ENCODE peak calls at places on chromosomes 13 and 19, in seven cellular contexts. N is heart left ventricle, P is body of pancreas, X is heart right ventricle, Q is GM23248, C is Caco-2, G is HFF-Myc. A is an unnamed sample.

GRCh38 chr19:41546386-41546789 is 29.6 kb upstream of the CEACAM21 start:
- DNase-seq in N (no peak), P (no peak), X (no peak), Q (no peak), C (no peak), G (no peak), A (peak)

GRCh38 chr19:36115453-36116343 is at the start of gene TBCB:
- DNase-seq in N (peak), P (no peak), X (peak), Q (peak), C (no peak), G (no peak), A (peak)

GRCh38 chr19:56108447-56109195 is 12.5 kb downstream of the ZNF787 start:
- DNase-seq in N (peak), P (peak), X (peak), Q (peak), C (no peak), G (no peak), A (no peak)

GRCh38 chr13:49308104-49308875 is 60.6 kb downstream of the CDADC1 start:
- DNase-seq in N (peak), P (peak), X (peak), Q (peak), C (peak), G (no peak), A (peak)

GRCh38 chr19:6739884-6740588 is 556 bp downstream of the TRIP10 start:
- DNase-seq in N (peak), P (no peak), X (peak), Q (peak), C (peak), G (no peak), A (peak)

GRCh38 chr13:49997935-49998334 is 1.1 kb downstream of the TRIM13 start:
- DNase-seq in N (no peak), P (no peak), X (no peak), Q (peak), C (no peak), G (no peak), A (no peak)

GRCh38 chr13:98575009-98575866 is 1.7 kb downstream of the STK24 start:
- DNase-seq in N (no peak), P (no peak), X (no peak), Q (peak), C (no peak), G (no peak), A (no peak)

GRCh38 chr13:86383561-86383960 is 584.3 kb upstream of the SLITRK6 start:
- DNase-seq in N (no peak), P (no peak), X (no peak), Q (no peak), C (no peak), G (no peak), A (no peak)

GRCh38 chr19:48400018-48400742 is 6.7 kb downstream of the GRIN2D start:
- DNase-seq in N (peak), P (no peak), X (peak), Q (peak), C (peak), G (no peak), A (peak)

GRCh38 chr19:45798995-45799517 is 6.4 kb upstream of the DMWD start:
- DNase-seq in N (no peak), P (peak), X (peak), Q (peak), C (peak), G (no peak), A (peak)

GRCh38 chr19:21789761-21790160 is 22.4 kb upstream of the ZNF100 start:
- DNase-seq in N (no peak), P (no peak), X (no peak), Q (no peak), C (no peak), G (no peak), A (no peak)

GRCh38 chr13:77323858-77324257 is 3.0 kb downstream of the MYCBP2 start:
- DNase-seq in N (no peak), P (no peak), X (no peak), Q (no peak), C (no peak), G (no peak), A (no peak)

GRCh38 chr19:54203151-54203611 is 2.5 kb downstream of the RPS9 start:
- DNase-seq in N (no peak), P (peak), X (no peak), Q (peak), C (no peak), G (no peak), A (peak)

GRCh38 chr19:40424637-40425449 is 949 bp downstream of the SERTAD1 start:
- DNase-seq in N (no peak), P (no peak), X (no peak), Q (peak), C (no peak), G (no peak), A (peak)

GRCh38 chr13:84050551-84050950 is 168.3 kb upstream of the SLITRK1 start:
- DNase-seq in N (no peak), P (no peak), X (no peak), Q (no peak), C (no peak), G (no peak), A (no peak)

GRCh38 chr19:52102163-52102562 is 6.6 kb upstream of the ZNF841 start:
- DNase-seq in N (no peak), P (no peak), X (no peak), Q (no peak), C (no peak), G (no peak), A (no peak)

GRCh38 chr13:27500806-27501534 is 50.6 kb upstream of the MTIF3 start:
- DNase-seq in N (no peak), P (no peak), X (no peak), Q (no peak), C (no peak), G (no peak), A (no peak)

GRCh38 chr13:104872153-104872552 is 1663.3 kb downstream of the EFNB2 start:
- DNase-seq in N (no peak), P (no peak), X (no peak), Q (no peak), C (no peak), G (no peak), A (no peak)

GRCh38 chr13:59906413-59907027 is 257.2 kb downstream of the DIAPH3 start:
- DNase-seq in N (no peak), P (no peak), X (no peak), Q (peak), C (peak), G (peak), A (no peak)

GRCh38 chr13:111319998-111320911 is at the start of gene TEX29:
- DNase-seq in N (no peak), P (no peak), X (no peak), Q (no peak), C (no peak), G (no peak), A (no peak)

GRCh38 chr13:30805603-30806011 is 70.3 kb downstream of the ALOX5AP start:
- DNase-seq in N (no peak), P (peak), X (peak), Q (no peak), C (no peak), G (no peak), A (no peak)

GRCh38 chr13:80341771-80342271 is 895 bp upstream of the SPRY2 start:
- DNase-seq in N (peak), P (peak), X (peak), Q (peak), C (peak), G (no peak), A (peak)

GRCh38 chr13:113595131-113595530 is 10.6 kb downstream of the TFDP1 start:
- DNase-seq in N (no peak), P (no peak), X (no peak), Q (no peak), C (no peak), G (no peak), A (no peak)

GRCh38 chr13:29991343-29991742 is 140.9 kb upstream of the UBL3 start:
- DNase-seq in N (no peak), P (no peak), X (no peak), Q (peak), C (no peak), G (peak), A (no peak)

GRCh38 chr13:107864543-107865460 is 350.5 kb downstream of the LIG4 start:
- DNase-seq in N (no peak), P (no peak), X (no peak), Q (peak), C (peak), G (peak), A (no peak)

DNA sequence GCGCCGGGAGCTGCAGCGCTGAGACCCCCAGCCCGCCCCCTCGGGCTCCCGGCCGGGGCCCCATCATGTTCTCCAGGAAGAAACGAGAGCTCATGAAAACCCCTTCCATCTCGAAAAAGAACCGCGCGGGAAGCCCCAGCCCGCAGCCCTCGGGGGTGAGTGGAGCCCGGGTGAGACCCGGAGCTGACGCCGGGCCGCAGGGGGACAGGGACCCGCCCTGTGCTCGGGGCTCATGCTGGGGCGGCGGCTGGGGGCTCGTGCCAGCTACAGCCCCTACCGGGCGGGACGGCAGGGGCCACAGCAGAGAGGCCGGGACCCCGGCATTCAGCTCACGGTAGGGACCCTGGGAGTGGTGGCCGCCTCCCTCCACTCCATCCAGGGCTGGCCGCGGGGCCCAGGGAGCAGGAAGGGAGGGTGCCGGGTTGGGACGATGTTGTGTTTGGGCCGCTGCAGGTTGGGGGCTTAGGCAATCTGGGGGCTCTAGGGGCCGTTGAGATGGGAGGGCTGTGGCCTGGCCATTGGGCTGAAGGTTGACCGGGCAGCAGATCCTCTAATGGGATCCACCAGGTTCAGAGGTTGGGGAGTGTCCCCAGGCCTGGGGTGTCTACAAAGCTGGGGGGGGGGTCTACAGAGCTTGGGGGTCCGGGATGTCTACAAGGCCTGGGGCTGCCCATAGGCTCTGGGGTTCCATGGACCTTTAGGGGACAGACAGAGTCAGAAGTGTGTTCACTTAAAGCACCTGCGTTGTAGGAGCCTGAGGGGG is 555 bp downstream of the ARHGAP45 start:
- DNase-seq in N (no peak), P (no peak), X (no peak), Q (no peak), C (no peak), G (no peak), A (peak)
- H3K4me3 ChIP-seq in N (no peak), P (peak), X (peak), Q (peak), C (no peak), G (peak), A (peak)

DNA sequence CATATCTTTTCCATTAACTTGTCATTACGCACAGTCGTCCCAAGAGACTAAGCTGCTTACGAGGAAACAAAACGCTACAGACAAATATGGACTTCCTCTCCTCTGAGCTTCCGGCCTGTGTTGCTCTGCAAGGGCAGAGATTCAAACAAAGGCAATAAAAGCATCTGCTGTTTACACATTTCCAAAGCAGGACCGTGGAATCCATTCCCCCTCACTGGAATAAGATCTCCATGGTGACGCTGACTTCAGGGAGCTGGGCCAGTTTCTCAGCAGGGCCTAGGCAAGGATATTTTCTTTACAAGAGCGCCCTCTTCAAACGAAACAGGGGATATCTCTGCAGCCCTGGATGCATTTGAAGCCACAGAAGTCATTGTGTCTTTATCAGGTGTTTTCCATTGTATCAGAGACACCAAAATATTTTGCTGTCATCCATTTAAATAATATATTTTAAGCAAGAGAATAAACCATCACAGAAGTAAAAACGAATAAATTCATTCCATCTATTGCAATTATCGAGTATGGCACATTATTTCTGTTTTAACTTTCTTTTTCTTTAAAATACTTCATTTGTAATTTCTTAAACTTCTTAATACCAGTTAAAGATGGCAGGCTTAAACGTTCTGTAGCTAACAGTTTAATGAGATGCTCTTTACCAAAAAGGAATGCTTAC is 177.5 kb downstream of the DCLK1 start:
- DNase-seq in N (peak), P (peak), X (peak), Q (peak), C (peak), G (peak), A (peak)
- H3K4me3 ChIP-seq in N (no peak), P (no peak), X (peak), Q (peak), C (no peak), G (no peak), A (no peak)

GRCh38 chr13:93420206-93420605 is 193.6 kb downstream of the GPC6 start:
- DNase-seq in N (no peak), P (no peak), X (no peak), Q (no peak), C (no peak), G (no peak), A (no peak)

GRCh38 chr13:93420887-93421286 is 194.3 kb downstream of the GPC6 start:
- DNase-seq in N (no peak), P (no peak), X (no peak), Q (no peak), C (no peak), G (no peak), A (no peak)

GRCh38 chr13:93416943-93417342 is 190.3 kb downstream of the GPC6 start:
- DNase-seq in N (no peak), P (no peak), X (no peak), Q (peak), C (no peak), G (no peak), A (no peak)

GRCh38 chr13:93413972-93414717 is 187.5 kb downstream of the GPC6 start:
- DNase-seq in N (no peak), P (no peak), X (no peak), Q (peak), C (no peak), G (no peak), A (no peak)

GRCh38 chr13:93418398-93418797 is 191.8 kb downstream of the GPC6 start:
- DNase-seq in N (no peak), P (no peak), X (no peak), Q (no peak), C (no peak), G (no peak), A (no peak)
- H3K4me3 ChIP-seq in N (no peak), P (no peak), X (no peak), Q (no peak), C (no peak), G (no peak), A (no peak)

GRCh38 chr19:50377051-50377441 is 789 bp downstream of the NR1H2 start:
- DNase-seq in N (peak), P (peak), X (no peak), Q (peak), C (peak), G (no peak), A (peak)
- H3K4me3 ChIP-seq in N (no peak), P (no peak), X (peak), Q (peak), C (peak), G (peak), A (no peak)

DNA sequence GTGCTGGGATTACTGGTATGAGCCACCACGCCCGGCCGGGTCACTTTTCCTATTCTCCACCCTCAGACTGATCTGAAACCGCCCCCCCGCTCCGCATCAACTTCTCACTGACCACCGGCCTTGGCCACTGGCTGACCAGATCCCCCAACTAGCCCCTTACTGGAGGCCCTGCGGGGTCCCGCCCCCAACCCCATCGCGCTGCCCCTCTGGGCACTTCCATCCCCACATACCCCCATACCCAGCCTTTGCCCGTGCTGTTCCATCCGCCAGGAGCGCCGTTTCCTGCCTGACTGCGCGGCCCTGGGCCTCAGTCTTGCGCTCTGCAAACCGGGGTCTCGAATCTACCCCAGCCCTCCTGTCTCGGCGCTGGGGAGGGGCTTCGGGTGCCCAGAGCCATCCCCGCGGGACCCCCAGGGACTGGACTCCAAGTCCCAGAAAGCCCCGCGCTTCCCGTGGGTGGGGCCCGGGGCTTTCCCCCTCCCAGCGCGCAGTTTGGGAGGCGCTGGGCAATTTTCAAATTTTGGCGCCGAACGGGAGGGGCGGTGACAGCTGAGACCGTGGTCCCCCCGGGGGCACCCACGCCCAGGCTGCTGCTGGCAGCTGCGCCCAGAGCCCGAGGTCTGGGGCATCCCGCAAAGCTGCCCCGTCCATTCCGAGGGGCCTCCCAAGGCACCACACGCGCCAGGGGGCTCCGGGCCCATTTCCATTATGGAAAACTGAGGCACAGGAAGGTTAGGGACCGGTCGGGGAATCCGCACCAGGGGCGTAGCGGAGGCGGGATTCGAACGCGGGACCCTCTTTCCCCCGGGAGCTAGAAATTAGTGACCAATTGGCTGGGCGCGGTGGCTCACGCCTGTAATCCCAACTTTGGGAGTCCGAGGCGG is 5.2 kb upstream of the LMNB2 start:
- DNase-seq in N (peak), P (peak), X (peak), Q (peak), C (no peak), G (no peak), A (peak)
- H3K4me3 ChIP-seq in N (peak), P (peak), X (peak), Q (peak), C (no peak), G (peak), A (no peak)

DNA sequence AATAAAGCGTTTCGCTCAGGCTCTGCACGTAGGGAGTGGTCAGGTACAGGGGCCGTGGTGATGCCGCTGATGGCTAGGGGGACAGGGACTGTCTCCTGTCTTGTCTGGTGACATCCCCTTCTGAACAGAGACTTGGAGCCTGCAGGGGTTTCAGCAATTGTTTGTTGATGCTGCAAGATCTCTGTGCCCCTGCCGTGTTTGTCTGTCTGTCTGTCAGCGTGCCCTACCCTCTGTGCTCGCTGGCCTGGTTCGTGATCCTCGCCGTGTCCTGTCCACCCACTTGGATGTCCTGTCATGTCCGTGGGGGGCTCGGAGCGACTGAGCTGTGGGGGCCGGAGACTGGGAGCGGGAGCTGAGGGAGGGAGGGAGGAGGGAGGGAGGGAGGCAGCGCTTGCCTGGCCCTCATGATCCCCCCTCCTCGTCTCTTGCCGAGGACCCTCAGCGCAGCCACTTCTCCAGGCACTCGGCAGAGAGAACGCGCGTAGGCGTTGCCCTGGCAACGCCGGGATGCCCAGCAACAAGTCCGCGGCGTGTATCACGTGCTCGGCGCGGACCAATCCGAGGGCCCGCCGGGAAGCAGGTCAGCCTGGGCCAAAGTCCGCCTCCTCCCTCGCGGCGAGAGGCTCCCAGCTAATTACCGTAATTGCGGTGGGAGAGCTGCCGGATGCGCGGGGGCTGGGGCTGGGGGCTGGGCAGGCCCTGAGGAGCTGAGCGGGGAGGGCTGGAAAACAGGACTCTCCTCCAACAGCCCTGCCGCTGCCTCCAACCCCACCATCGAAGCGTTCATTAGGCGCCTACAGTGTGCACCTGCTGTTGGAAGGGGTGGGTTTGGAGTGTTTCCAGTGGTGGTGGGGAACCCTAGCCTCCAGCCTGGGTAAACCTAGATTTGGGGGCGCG is 31.9 kb upstream of the FEM1A start:
- DNase-seq in N (peak), P (peak), X (peak), Q (peak), C (peak), G (peak), A (peak)
- H3K4me3 ChIP-seq in N (no peak), P (no peak), X (peak), Q (peak), C (peak), G (peak), A (no peak)

GRCh38 chr19:8452446-8453123 is 7.8 kb downstream of the HNRNPM start:
- DNase-seq in N (no peak), P (no peak), X (no peak), Q (no peak), C (no peak), G (no peak), A (no peak)
- H3K4me3 ChIP-seq in N (no peak), P (no peak), X (no peak), Q (no peak), C (no peak), G (no peak), A (no peak)

GRCh38 chr19:30387311-30388115 is 15.3 kb downstream of the ZNF536 start:
- DNase-seq in N (peak), P (no peak), X (no peak), Q (no peak), C (no peak), G (no peak), A (no peak)
- H3K4me3 ChIP-seq in N (no peak), P (no peak), X (no peak), Q (no peak), C (no peak), G (no peak), A (no peak)

GRCh38 chr19:39307822-39308530 is 11.8 kb downstream of the IFNL1 start:
- DNase-seq in N (no peak), P (no peak), X (no peak), Q (peak), C (peak), G (no peak), A (no peak)
- H3K4me3 ChIP-seq in N (peak), P (no peak), X (peak), Q (no peak), C (peak), G (no peak), A (no peak)

A was measured in mucosa of descending colon.